ENCODE peak calls at places on chromosomes 2 and 18, in six cellular contexts. T is AG04450, Q is aorta, V is cardiac muscle cell, R is skeletal muscle cell, O is transverse colon. W is an unnamed sample.

GRCh38 chr18:67463829-67464228 is 52.7 kb downstream of the DSEL start:
- DNase-seq in T (no peak), Q (no peak), V (peak; percentile 21), R (no peak), O (no peak), W (no peak)

GRCh38 chr2:121255363-121255762 is 29.6 kb downstream of the TFCP2L1 start:
- DNase-seq in T (no peak), Q (no peak), V (no peak), R (no peak), O (peak; percentile 79), W (no peak)

GRCh38 chr2:46267616-46268015 is 29.6 kb upstream of the EPAS1 start:
- DNase-seq in T (no peak), Q (no peak), V (peak; percentile 61), R (no peak), O (no peak), W (no peak)

GRCh38 chr2:231567159-231567558 is 25.5 kb upstream of the TEX44 start:
- DNase-seq in T (no peak), Q (no peak), V (no peak), R (no peak), O (no peak), W (no peak)

GRCh38 chr2:173305303-173305702 is 49.4 kb upstream of the CDCA7 start:
- DNase-seq in T (no peak), Q (no peak), V (no peak), R (no peak), O (no peak), W (no peak)

GRCh38 chr2:128784626-128785306 is 466.1 kb upstream of the HS6ST1 start:
- DNase-seq in T (no peak), Q (no peak), V (no peak), R (no peak), O (no peak), W (no peak)

GRCh38 chr2:218003994-218004419 is 1.2 kb upstream of the TNS1 start:
- DNase-seq in T (peak; percentile 43), Q (peak; percentile 92), V (peak; percentile 97), R (peak; percentile 95), O (peak; percentile 53), W (peak; percentile 80)

GRCh38 chr2:188599140-188599539 is 307.5 kb downstream of the GULP1 start:
- DNase-seq in T (no peak), Q (no peak), V (no peak), R (no peak), O (no peak), W (no peak)

GRCh38 chr2:176129013-176129796 is at the start of gene HOXD8:
- DNase-seq in T (no peak), Q (peak; percentile 93), V (peak; percentile 52), R (peak; percentile 73), O (peak; percentile 75), W (peak; percentile 49)

GRCh38 chr18:31427010-31427409 is 20.5 kb upstream of the DSG3 start:
- DNase-seq in T (no peak), Q (no peak), V (no peak), R (no peak), O (no peak), W (no peak)

GRCh38 chr2:118112771-118113334 is 24.6 kb downstream of the INSIG2 start:
- DNase-seq in T (no peak), Q (no peak), V (peak; percentile 63), R (no peak), O (no peak), W (peak; percentile 55)

GRCh38 chr18:8657873-8658521 is 47.4 kb upstream of the MTCL1 start:
- DNase-seq in T (no peak), Q (no peak), V (peak; percentile 50), R (no peak), O (no peak), W (no peak)

GRCh38 chr2:99659874-99660273 is 170.1 kb upstream of the REV1 start:
- DNase-seq in T (no peak), Q (no peak), V (peak; percentile 11), R (peak; percentile 74), O (no peak), W (no peak)

GRCh38 chr2:153818242-153818641 is 53.5 kb upstream of the GALNT13 start:
- DNase-seq in T (no peak), Q (peak; percentile 30), V (no peak), R (no peak), O (no peak), W (no peak)

GRCh38 chr18:4641969-4642368 is 186.9 kb upstream of the DLGAP1 start:
- DNase-seq in T (no peak), Q (no peak), V (no peak), R (no peak), O (no peak), W (no peak)

GRCh38 chr2:23330214-23330613 is 54.8 kb upstream of the KLHL29 start:
- DNase-seq in T (no peak), Q (no peak), V (peak; percentile 28), R (no peak), O (no peak), W (no peak)

GRCh38 chr18:76594966-76595365 is 99.9 kb upstream of the ZNF516 start:
- DNase-seq in T (no peak), Q (no peak), V (no peak), R (no peak), O (no peak), W (no peak)

GRCh38 chr2:160201849-160202539 is 1.9 kb upstream of the ITGB6 start:
- DNase-seq in T (no peak), Q (no peak), V (no peak), R (no peak), O (no peak), W (no peak)

GRCh38 chr2:160200921-160201320 is 849 bp upstream of the ITGB6 start:
- DNase-seq in T (no peak), Q (no peak), V (no peak), R (no peak), O (no peak), W (no peak)

GRCh38 chr2:160197587-160197986 is 2.5 kb downstream of the ITGB6 start:
- DNase-seq in T (no peak), Q (no peak), V (no peak), R (no peak), O (no peak), W (no peak)

GRCh38 chr2:160199053-160199452 is 1.0 kb downstream of the ITGB6 start:
- DNase-seq in T (no peak), Q (no peak), V (no peak), R (no peak), O (no peak), W (no peak)

DNA sequence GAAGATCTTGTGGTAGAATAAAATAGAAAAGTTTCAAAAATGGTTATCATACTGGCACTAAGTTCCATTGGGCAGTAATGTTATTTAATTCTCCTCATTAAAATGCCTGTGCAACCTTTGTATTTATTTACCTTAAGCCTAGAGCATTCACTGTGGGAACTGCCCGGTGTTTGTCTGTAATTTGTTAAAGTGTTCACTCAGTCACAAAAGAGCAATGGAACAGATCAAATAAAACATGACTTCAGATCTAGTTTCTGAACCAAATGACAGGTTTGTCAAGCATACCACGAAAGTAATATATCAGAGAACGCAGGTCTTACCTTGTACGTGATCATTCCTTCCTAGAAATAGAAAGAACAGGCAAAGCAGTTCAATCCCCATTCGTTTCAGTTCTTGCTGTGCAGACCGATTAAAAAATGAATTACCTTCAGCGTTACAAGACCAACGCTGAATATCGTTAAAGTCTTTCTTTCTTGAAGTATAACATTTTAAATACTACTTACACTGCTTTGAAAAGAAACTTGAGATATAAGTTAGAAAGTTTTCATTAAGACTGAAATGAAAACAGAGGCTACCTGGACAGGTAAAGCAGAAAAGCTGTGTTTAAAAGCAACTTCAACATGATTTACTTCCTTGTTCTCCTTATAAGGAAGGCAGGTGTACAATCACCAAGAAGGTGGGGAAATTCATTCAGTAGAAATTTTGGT is at the start of gene ITGB6:
- DNase-seq in T (no peak), Q (no peak), V (no peak), R (no peak), O (no peak), W (no peak)
- H3K4me3 ChIP-seq in T (no peak within 1 kb of the TSS), Q (no peak within 1 kb of the TSS), V (no peak within 1 kb of the TSS), R (no peak within 1 kb of the TSS), O (peak within 1 kb of the TSS; percentile 28), W (no peak within 1 kb of the TSS)

DNA sequence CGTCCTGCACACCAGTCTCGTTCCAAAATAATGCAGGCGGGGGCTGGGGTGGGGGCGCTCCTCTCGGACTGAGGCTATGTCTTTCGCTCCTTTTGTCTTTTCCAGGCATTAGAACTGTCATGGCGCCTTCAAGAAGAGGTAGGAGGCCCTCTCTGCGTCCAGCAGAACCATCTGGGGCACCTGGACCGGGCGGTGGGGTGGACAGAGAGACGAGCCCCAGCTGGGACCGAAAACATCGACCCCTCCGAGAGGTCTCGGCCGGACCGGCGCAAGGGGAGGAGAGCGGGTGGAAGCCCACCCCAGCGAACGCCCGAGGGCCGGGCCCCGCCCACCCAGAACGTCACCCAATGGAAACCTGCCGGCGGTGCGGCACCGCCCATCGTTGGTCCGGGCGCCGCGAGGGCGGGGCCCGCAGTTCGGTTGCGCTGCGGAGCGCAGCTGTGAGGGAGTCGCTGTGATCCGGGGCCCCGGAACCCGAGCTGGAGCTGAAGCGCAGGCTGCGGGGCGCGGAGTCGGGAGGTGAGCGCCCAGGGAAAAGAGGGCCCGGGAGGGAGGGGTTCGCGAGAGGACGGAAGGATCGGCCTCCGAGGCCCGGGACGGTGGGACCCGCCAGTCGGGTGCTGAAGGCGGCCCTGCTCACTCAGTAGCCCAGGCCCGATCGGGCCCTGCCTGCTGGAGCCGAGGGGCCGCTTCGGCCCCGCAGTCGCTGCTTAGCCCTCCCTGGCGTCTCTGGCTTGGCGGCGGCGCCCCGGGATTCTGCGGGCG is at the start of gene NRBP1:
- DNase-seq in T (peak; percentile 68), Q (peak; percentile 97), V (peak; percentile 90), R (peak; percentile 60), O (peak; percentile 95), W (peak; percentile 29)
- H3K4me3 ChIP-seq in T (peak within 1 kb of the TSS; percentile 80), Q (peak within 1 kb of the TSS; percentile 83), V (peak within 1 kb of the TSS; percentile 88), R (peak within 1 kb of the TSS; percentile 84), O (peak within 1 kb of the TSS; percentile 79), W (peak within 1 kb of the TSS; percentile 82)

GRCh38 chr2:10045561-10046355 is 2.4 kb downstream of the KLF11 start:
- DNase-seq in T (no peak), Q (peak; percentile 77), V (no peak), R (no peak), O (no peak), W (no peak)
- H3K4me3 ChIP-seq in T (no peak overlapping the region), Q (no peak overlapping the region), V (no peak overlapping the region), R (no peak overlapping the region), O (no peak overlapping the region), W (no peak overlapping the region)

GRCh38 chr2:216340280-216340631 is 32.0 kb downstream of the MARCHF4 start:
- DNase-seq in T (no peak), Q (no peak), V (no peak), R (no peak), O (no peak), W (no peak)
- H3K4me3 ChIP-seq in T (no peak overlapping the region), Q (no peak overlapping the region), V (no peak overlapping the region), R (no peak overlapping the region), O (no peak overlapping the region), W (no peak overlapping the region)

GRCh38 chr2:45134014-45134413 is 124.8 kb upstream of the SIX2 start:
- DNase-seq in T (no peak), Q (no peak), V (peak; percentile 21), R (peak; percentile 19), O (no peak), W (no peak)
- H3K4me3 ChIP-seq in T (no peak overlapping the region), Q (no peak overlapping the region), V (no peak overlapping the region), R (no peak overlapping the region), O (no peak overlapping the region), W (no peak overlapping the region)

GRCh38 chr2:47346-48218 is 1.3 kb upstream of the FAM110C start:
- DNase-seq in T (no peak), Q (no peak), V (no peak), R (no peak), O (peak; percentile 38), W (no peak)
- H3K4me3 ChIP-seq in T (no peak overlapping the region), Q (no peak overlapping the region), V (peak overlapping the region; percentile 41), R (no peak overlapping the region), O (peak overlapping the region; percentile 73), W (no peak overlapping the region)

W was measured in AG04449.